ENCODE peak calls at places on chromosomes 4 and X, in five cellular contexts. U is stomach, G is HepG2, L is SK-N-SH, N is esophagus muscularis mucosa. X is an unnamed sample.

GRCh38 chrX:70255452-70255851 is 4.6 kb downstream of the P2RY4 start:
- DNase-seq in U (no peak), G (no peak), L (no peak), N (no peak), X (no peak)

GRCh38 chr4:2284934-2285664 is 23.2 kb upstream of the MXD4 start:
- DNase-seq in U (no peak), G (no peak), L (no peak), N (no peak), X (peak)

GRCh38 chr4:6470502-6471302 is 1.7 kb downstream of the PPP2R2C start:
- DNase-seq in U (peak), G (no peak), L (peak), N (no peak), X (peak)

GRCh38 chr4:126223784-126224407 is 909.1 kb downstream of the FAT4 start:
- DNase-seq in U (no peak), G (peak), L (no peak), N (no peak), X (no peak)

GRCh38 chrX:153878285-153878779 is 7.6 kb downstream of the L1CAM start:
- DNase-seq in U (no peak), G (no peak), L (peak), N (no peak), X (no peak)

GRCh38 chr4:44661940-44662622 is 10.7 kb upstream of the YIPF7 start:
- DNase-seq in U (no peak), G (peak), L (no peak), N (no peak), X (no peak)

GRCh38 chr4:182185491-182185890 is 57.7 kb upstream of the TENM3 start:
- DNase-seq in U (no peak), G (no peak), L (no peak), N (no peak), X (no peak)

GRCh38 chr4:101125045-101125713 is 222.1 kb downstream of the PPP3CA start:
- DNase-seq in U (no peak), G (no peak), L (no peak), N (no peak), X (no peak)

GRCh38 chrX:96685205-96686099 is 810 bp downstream of the DIAPH2 start:
- DNase-seq in U (peak), G (peak), L (peak), N (peak), X (peak)

GRCh38 chrX:136933617-136934145 is 53.2 kb upstream of the RBMX start:
- DNase-seq in U (no peak), G (no peak), L (no peak), N (no peak), X (no peak)

GRCh38 chr4:70591955-70592582 is at the start of gene AMBN:
- DNase-seq in U (no peak), G (no peak), L (no peak), N (no peak), X (no peak)

GRCh38 chrX:30713061-30713525 is 59.9 kb downstream of the GK start:
- DNase-seq in U (peak), G (peak), L (peak), N (no peak), X (no peak)

GRCh38 chr4:96845798-96846197 is 1005.9 kb downstream of the PDHA2 start:
- DNase-seq in U (no peak), G (no peak), L (no peak), N (no peak), X (no peak)
- TF ChIP-seq EP300 in U (no peak), G (no peak), L (no peak), N (no peak), X (no peak)

DNA sequence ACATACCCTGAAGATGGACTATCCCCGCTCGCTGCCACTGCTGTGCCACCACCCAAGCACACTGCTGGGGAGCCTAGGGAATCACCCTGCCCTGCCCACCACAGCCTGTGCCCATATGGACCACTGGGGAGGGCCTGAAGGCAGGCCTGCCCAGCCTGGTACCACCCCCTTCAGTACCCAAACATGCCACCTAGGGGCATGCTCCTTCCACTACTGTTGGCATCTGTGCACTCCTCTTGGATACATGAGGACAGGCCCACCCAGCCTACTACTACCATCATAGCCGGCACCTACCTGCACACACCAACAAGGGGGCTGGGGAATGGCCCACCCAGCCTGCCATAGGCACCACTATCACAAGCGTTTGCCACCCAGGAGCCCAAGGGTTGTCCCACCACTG is 30.1 kb upstream of the PRDX4 start:
- DNase-seq in U (no peak), G (no peak), L (no peak), N (no peak), X (no peak)
- TF ChIP-seq CTCF in U (no peak), G (no peak), L (no peak), N (no peak), X (no peak)

GRCh38 chr4:28702571-28702970 is 1841.9 kb downstream of the STIM2 start:
- DNase-seq in U (no peak), G (no peak), L (no peak), N (no peak), X (no peak)
- TF ChIP-seq POLR2AphosphoS5 in U (no peak), G (no peak), L (no peak), N (no peak), X (no peak)

DNA sequence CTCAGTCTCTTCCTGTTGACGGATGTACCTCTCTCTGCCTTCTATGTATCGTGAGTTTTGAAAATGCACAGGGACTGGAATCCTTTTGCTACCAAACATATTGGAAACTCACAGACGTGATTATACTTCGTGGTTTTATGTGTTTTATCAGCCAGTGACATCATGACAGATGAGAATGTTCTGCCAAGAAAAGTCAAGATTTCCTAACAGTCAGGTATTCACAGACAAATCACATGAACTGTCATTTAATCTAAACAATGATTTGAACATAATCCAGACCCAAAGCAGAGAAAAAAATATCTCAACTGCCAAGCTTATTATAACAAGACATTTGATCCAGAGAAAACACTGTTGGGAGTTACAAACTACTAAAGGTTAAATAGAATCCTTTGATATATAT is 635.9 kb upstream of the FRG1 start:
- DNase-seq in U (no peak), G (no peak), L (peak), N (no peak), X (no peak)
- TF ChIP-seq EP300 in U (no peak), G (no peak), L (no peak), N (peak), X (no peak)

X was measured in sigmoid colon.